ENCODE peak calls at places on chromosomes 3 and 15, in nine cellular contexts. Q is DMS79 treated with DMSO at 0.1 percent for 48 hours, J is activated T-cell treated with anti-CD3 and anti-CD28 coated beads for 4 hours, N is KBM-7, M is right atrium auricular region, A is heart right ventricle, F is GM12865, E is brain pericyte, H is endodermal cell. Y is an unnamed sample.
A peak's percentile ranks its signal among the peaks of the same experiment; 100 is the strongest.

GRCh38 chr3:192835818-192836468 is 81.7 kb downstream of the MB21D2 start:
- DNase-seq in Q (no peak), J (no peak), N (no peak), M (no peak), A (peak; percentile 51), F (peak; percentile 54), E (no peak), H (no peak), Y (no peak)

GRCh38 chr3:69250014-69250413 is 127.6 kb upstream of the LMOD3 start:
- DNase-seq in Q (no peak), J (peak; percentile 21), N (peak; percentile 64), M (no peak), A (no peak), F (no peak), E (no peak), H (peak; percentile 88), Y (no peak)

GRCh38 chr3:52286777-52287110 is 884 bp upstream of the GLYCTK start:
- DNase-seq in Q (no peak), J (no peak), N (no peak), M (no peak), A (no peak), F (no peak), E (no peak), H (no peak), Y (no peak)

GRCh38 chr15:84734794-84735479 is 13.5 kb upstream of the ZNF592 start:
- DNase-seq in Q (peak; percentile 29), J (peak; percentile 65), N (peak; percentile 98), M (no peak), A (no peak), F (peak; percentile 92), E (no peak), H (peak; percentile 93), Y (no peak)

GRCh38 chr3:9916734-9917680 is at the start of gene IL17RC:
- DNase-seq in Q (peak; percentile 60), J (peak; percentile 29), N (peak; percentile 84), M (peak; percentile 92), A (peak; percentile 83), F (no peak), E (peak; percentile 56), H (peak; percentile 96), Y (peak; percentile 69)

GRCh38 chr3:4994823-4995499 is 15.7 kb downstream of the BHLHE40 start:
- DNase-seq in Q (no peak), J (no peak), N (no peak), M (peak; percentile 94), A (peak; percentile 67), F (peak; percentile 75), E (no peak), H (peak; percentile 72), Y (peak; percentile 79)

GRCh38 chr3:192855434-192855833 is 62.2 kb downstream of the MB21D2 start:
- DNase-seq in Q (no peak), J (no peak), N (no peak), M (no peak), A (no peak), F (peak; percentile 64), E (no peak), H (no peak), Y (no peak)

GRCh38 chr15:68729789-68730201 is 90.9 kb downstream of the ANP32A start:
- DNase-seq in Q (peak; percentile 27), J (no peak), N (no peak), M (no peak), A (peak; percentile 37), F (no peak), E (no peak), H (no peak), Y (no peak)

GRCh38 chr3:46719735-46720271 is 2.1 kb upstream of the PRSS50 start:
- DNase-seq in Q (no peak), J (no peak), N (no peak), M (peak; percentile 40), A (no peak), F (no peak), E (no peak), H (peak; percentile 38), Y (no peak)

GRCh38 chr3:55750525-55750924 is 263.4 kb upstream of the WNT5A start:
- DNase-seq in Q (peak; percentile 58), J (no peak), N (no peak), M (no peak), A (no peak), F (no peak), E (no peak), H (no peak), Y (no peak)

GRCh38 chr3:143040264-143040879 is 39.0 kb downstream of the U2SURP start:
- DNase-seq in Q (no peak), J (no peak), N (peak; percentile 35), M (no peak), A (no peak), F (peak; percentile 29), E (no peak), H (no peak), Y (no peak)

GRCh38 chr3:5037828-5038227 is 58.6 kb downstream of the BHLHE40 start:
- DNase-seq in Q (no peak), J (no peak), N (peak; percentile 83), M (no peak), A (no peak), F (no peak), E (no peak), H (no peak), Y (no peak)

GRCh38 chr15:28919201-28919627 is 33.4 kb downstream of the APBA2 start:
- DNase-seq in Q (no peak), J (no peak), N (no peak), M (no peak), A (no peak), F (no peak), E (no peak), H (peak; percentile 58), Y (no peak)

GRCh38 chr3:178203152-178203551 is 333.1 kb upstream of the KCNMB2 start:
- DNase-seq in Q (no peak), J (no peak), N (peak; percentile 49), M (no peak), A (no peak), F (no peak), E (no peak), H (no peak), Y (no peak)

GRCh38 chr3:153163349-153164008 is 1.5 kb downstream of the RAP2B start:
- DNase-seq in Q (no peak), J (peak; percentile 1), N (peak; percentile 39), M (no peak), A (no peak), F (no peak), E (no peak), H (no peak), Y (no peak)

GRCh38 chr15:51160484-51160883 is 65.8 kb upstream of the TNFAIP8L3 start:
- DNase-seq in Q (no peak), J (no peak), N (no peak), M (no peak), A (no peak), F (no peak), E (no peak), H (no peak), Y (no peak)

GRCh38 chr3:105334138-105334882 is 32.4 kb upstream of the ALCAM start:
- DNase-seq in Q (no peak), J (no peak), N (no peak), M (no peak), A (no peak), F (peak; percentile 29), E (no peak), H (no peak), Y (no peak)

GRCh38 chr15:99709243-99709986 is 23.8 kb downstream of the LYSMD4 start:
- DNase-seq in Q (no peak), J (no peak), N (no peak), M (no peak), A (no peak), F (no peak), E (no peak), H (no peak), Y (no peak)

GRCh38 chr15:79192462-79193036 is 90.0 kb upstream of the ANKRD34C start:
- DNase-seq in Q (peak; percentile 62), J (no peak), N (no peak), M (no peak), A (no peak), F (peak; percentile 13), E (no peak), H (no peak), Y (no peak)

GRCh38 chr3:5376761-5377160 is 189.3 kb downstream of the EDEM1 start:
- DNase-seq in Q (no peak), J (no peak), N (no peak), M (no peak), A (no peak), F (peak; percentile 70), E (no peak), H (peak; percentile 87), Y (no peak)

GRCh38 chr15:91887921-91888373 is 34.4 kb downstream of the SLCO3A1 start:
- DNase-seq in Q (no peak), J (no peak), N (no peak), M (no peak), A (no peak), F (no peak), E (no peak), H (no peak), Y (no peak)

GRCh38 chr3:126438186-126438585 is 37.5 kb downstream of the ZXDC start:
- DNase-seq in Q (no peak), J (no peak), N (no peak), M (peak; percentile 9), A (no peak), F (no peak), E (no peak), H (peak; percentile 33), Y (no peak)

GRCh38 chr3:191385101-191385500 is 54.8 kb upstream of the UTS2B start:
- DNase-seq in Q (no peak), J (no peak), N (no peak), M (no peak), A (no peak), F (no peak), E (no peak), H (no peak), Y (no peak)

GRCh38 chr3:191303596-191303995 is 25.6 kb upstream of the CCDC50 start:
- DNase-seq in Q (no peak), J (no peak), N (no peak), M (no peak), A (no peak), F (no peak), E (no peak), H (no peak), Y (no peak)

GRCh38 chr15:27827336-27827735 is 271.8 kb downstream of the OCA2 start:
- DNase-seq in Q (no peak), J (no peak), N (no peak), M (no peak), A (no peak), F (no peak), E (no peak), H (no peak), Y (no peak)